ENCODE peak calls at places on chromosomes 1 and 21, in five cellular contexts. One of them, this sample, is unnamed.

GRCh38 chr1:93411000-93411399 is 36.9 kb upstream of the FNBP1L start:
- DNase-seq in left ventricle myocardium inferior: no peak
- DNase-seq in K562: no peak
- DNase-seq in B cell: no peak
- DNase-seq in Calu3: no peak
- DNase-seq in this sample: no peak

GRCh38 chr21:36077758-36078157 is 7.9 kb downstream of the CBR1 start:
- DNase-seq in left ventricle myocardium inferior: no peak
- DNase-seq in K562: no peak
- DNase-seq in B cell: no peak
- DNase-seq in Calu3: no peak
- DNase-seq in this sample: no peak

GRCh38 chr1:50450861-50451653 is 27.8 kb upstream of the DMRTA2 start:
- DNase-seq in left ventricle myocardium inferior: no peak
- DNase-seq in K562: no peak
- DNase-seq in B cell: no peak
- DNase-seq in Calu3: no peak
- DNase-seq in this sample: no peak

GRCh38 chr1:219442575-219442974 is 170.3 kb downstream of the ZC3H11B start:
- DNase-seq in left ventricle myocardium inferior: no peak
- DNase-seq in K562: no peak
- DNase-seq in B cell: no peak
- DNase-seq in Calu3: no peak
- DNase-seq in this sample: no peak

GRCh38 chr1:40130892-40131291 is 30.3 kb upstream of the RLF start:
- DNase-seq in left ventricle myocardium inferior: no peak
- DNase-seq in K562: no peak
- DNase-seq in B cell: no peak
- DNase-seq in Calu3: no peak
- DNase-seq in this sample: no peak

GRCh38 chr1:200409203-200409760 is 554 bp downstream of the ZNF281 start:
- DNase-seq in left ventricle myocardium inferior: peak
- DNase-seq in K562: peak
- DNase-seq in B cell: peak
- DNase-seq in Calu3: no peak
- DNase-seq in this sample: peak

GRCh38 chr1:119771016-119771415 is 2.3 kb upstream of the HMGCS2 start:
- DNase-seq in left ventricle myocardium inferior: peak
- DNase-seq in K562: no peak
- DNase-seq in B cell: no peak
- DNase-seq in Calu3: no peak
- DNase-seq in this sample: no peak

GRCh38 chr21:26845066-26845749 is at the start of gene ADAMTS1:
- DNase-seq in left ventricle myocardium inferior: peak
- DNase-seq in K562: no peak
- DNase-seq in B cell: no peak
- DNase-seq in Calu3: peak
- DNase-seq in this sample: peak

GRCh38 chr21:19566975-19567374 is 1163.4 kb upstream of the TMPRSS15 start:
- DNase-seq in left ventricle myocardium inferior: no peak
- DNase-seq in K562: no peak
- DNase-seq in B cell: no peak
- DNase-seq in Calu3: no peak
- DNase-seq in this sample: no peak

GRCh38 chr1:172357753-172358152 is 62.7 kb upstream of the C1orf105 start:
- DNase-seq in left ventricle myocardium inferior: no peak
- DNase-seq in K562: no peak
- DNase-seq in B cell: no peak
- DNase-seq in Calu3: no peak
- DNase-seq in this sample: no peak

GRCh38 chr1:5813480-5813879 is 178.7 kb downstream of the NPHP4 start:
- DNase-seq in left ventricle myocardium inferior: no peak
- DNase-seq in K562: no peak
- DNase-seq in B cell: no peak
- DNase-seq in Calu3: no peak
- DNase-seq in this sample: no peak

GRCh38 chr1:153775432-153776311 is 465 bp downstream of the SLC27A3 start:
- DNase-seq in left ventricle myocardium inferior: peak
- DNase-seq in K562: peak
- DNase-seq in B cell: peak
- DNase-seq in Calu3: peak
- DNase-seq in this sample: peak

GRCh38 chr1:221692643-221693042 is 49.2 kb downstream of the DUSP10 start:
- DNase-seq in left ventricle myocardium inferior: no peak
- DNase-seq in K562: no peak
- DNase-seq in B cell: no peak
- DNase-seq in Calu3: no peak
- DNase-seq in this sample: no peak

GRCh38 chr1:71787699-71788098 is 494.6 kb downstream of the NEGR1 start:
- DNase-seq in left ventricle myocardium inferior: no peak
- DNase-seq in K562: no peak
- DNase-seq in B cell: no peak
- DNase-seq in Calu3: no peak
- DNase-seq in this sample: no peak

GRCh38 chr21:33824156-33824941 is 91.3 kb downstream of the ATP5PO start:
- DNase-seq in left ventricle myocardium inferior: no peak
- DNase-seq in K562: no peak
- DNase-seq in B cell: no peak
- DNase-seq in Calu3: no peak
- DNase-seq in this sample: no peak

GRCh38 chr1:27816921-27817630 is 13.5 kb upstream of the PPP1R8 start:
- DNase-seq in left ventricle myocardium inferior: no peak
- DNase-seq in K562: no peak
- DNase-seq in B cell: no peak
- DNase-seq in Calu3: no peak
- DNase-seq in this sample: no peak

GRCh38 chr1:4517559-4517958 is 136.8 kb upstream of the AJAP1 start:
- DNase-seq in left ventricle myocardium inferior: no peak
- DNase-seq in K562: no peak
- DNase-seq in B cell: no peak
- DNase-seq in Calu3: no peak
- DNase-seq in this sample: no peak

GRCh38 chr1:225371366-225371765 is 56.5 kb downstream of the LBR start:
- DNase-seq in left ventricle myocardium inferior: no peak
- DNase-seq in K562: no peak
- DNase-seq in B cell: no peak
- DNase-seq in Calu3: no peak
- DNase-seq in this sample: no peak

GRCh38 chr1:9676815-9677393 is 25.4 kb downstream of the PIK3CD start:
- DNase-seq in left ventricle myocardium inferior: no peak
- DNase-seq in K562: peak
- DNase-seq in B cell: no peak
- DNase-seq in Calu3: no peak
- DNase-seq in this sample: no peak

GRCh38 chr1:2256430-2257244 is 28.5 kb downstream of the SKI start:
- DNase-seq in left ventricle myocardium inferior: no peak
- DNase-seq in K562: no peak
- DNase-seq in B cell: no peak
- DNase-seq in Calu3: no peak
- DNase-seq in this sample: no peak

GRCh38 chr1:21933397-21934248 is 3.5 kb downstream of the HSPG2 start:
- DNase-seq in left ventricle myocardium inferior: peak
- DNase-seq in K562: no peak
- DNase-seq in B cell: no peak
- DNase-seq in Calu3: peak
- DNase-seq in this sample: no peak

GRCh38 chr1:58583496-58583895 is 6.4 kb upstream of the TACSTD2 start:
- DNase-seq in left ventricle myocardium inferior: no peak
- DNase-seq in K562: no peak
- DNase-seq in B cell: no peak
- DNase-seq in Calu3: no peak
- DNase-seq in this sample: no peak

GRCh38 chr1:165420655-165421054 is 24.3 kb downstream of the RXRG start:
- DNase-seq in left ventricle myocardium inferior: no peak
- DNase-seq in K562: no peak
- DNase-seq in B cell: no peak
- DNase-seq in Calu3: no peak
- DNase-seq in this sample: no peak

GRCh38 chr1:172990598-172991215 is 60.0 kb downstream of the TNFSF18 start:
- DNase-seq in left ventricle myocardium inferior: no peak
- DNase-seq in K562: no peak
- DNase-seq in B cell: no peak
- DNase-seq in Calu3: no peak
- DNase-seq in this sample: no peak

GRCh38 chr1:199297174-199297573 is 658.3 kb downstream of the PTPRC start:
- DNase-seq in left ventricle myocardium inferior: no peak
- DNase-seq in K562: no peak
- DNase-seq in B cell: no peak
- DNase-seq in Calu3: no peak
- DNase-seq in this sample: no peak

GRCh38 chr1:150268342-150268705 is 492 bp downstream of the APH1A start:
- DNase-seq in left ventricle myocardium inferior: no peak
- DNase-seq in K562: peak
- DNase-seq in B cell: peak
- DNase-seq in Calu3: peak
- DNase-seq in this sample: no peak

GRCh38 chr1:46539968-46540367 is 11.5 kb downstream of the KNCN start:
- DNase-seq in left ventricle myocardium inferior: no peak
- DNase-seq in K562: no peak
- DNase-seq in B cell: no peak
- DNase-seq in Calu3: no peak
- DNase-seq in this sample: no peak

GRCh38 chr1:34262454-34262853 is 85.7 kb downstream of the C1orf94 start:
- DNase-seq in left ventricle myocardium inferior: no peak
- DNase-seq in K562: no peak
- DNase-seq in B cell: no peak
- DNase-seq in Calu3: no peak
- DNase-seq in this sample: no peak

GRCh38 chr1:154006136-154006535 is 15.6 kb downstream of the RPS27 start:
- DNase-seq in left ventricle myocardium inferior: no peak
- DNase-seq in K562: no peak
- DNase-seq in B cell: no peak
- DNase-seq in Calu3: no peak
- DNase-seq in this sample: no peak

GRCh38 chr1:212293579-212293978 is 8.4 kb downstream of the PPP2R5A start:
- DNase-seq in left ventricle myocardium inferior: no peak
- DNase-seq in K562: no peak
- DNase-seq in B cell: no peak
- DNase-seq in Calu3: no peak
- DNase-seq in this sample: no peak

GRCh38 chr1:31745071-31745897 is 18.9 kb downstream of the ADGRB2 start:
- DNase-seq in left ventricle myocardium inferior: peak
- DNase-seq in K562: peak
- DNase-seq in B cell: no peak
- DNase-seq in Calu3: peak
- DNase-seq in this sample: peak

GRCh38 chr1:225508538-225509375 is 80.9 kb upstream of the LBR start:
- DNase-seq in left ventricle myocardium inferior: no peak
- DNase-seq in K562: no peak
- DNase-seq in B cell: no peak
- DNase-seq in Calu3: peak
- DNase-seq in this sample: no peak

GRCh38 chr1:174040387-174040786 is 18.2 kb upstream of the RC3H1 start:
- DNase-seq in left ventricle myocardium inferior: no peak
- DNase-seq in K562: no peak
- DNase-seq in B cell: no peak
- DNase-seq in Calu3: peak
- DNase-seq in this sample: no peak

GRCh38 chr1:224084867-224085266 is 29.0 kb upstream of the FBXO28 start:
- DNase-seq in left ventricle myocardium inferior: no peak
- DNase-seq in K562: no peak
- DNase-seq in B cell: no peak
- DNase-seq in Calu3: no peak
- DNase-seq in this sample: no peak

GRCh38 chr1:209445576-209445975 is 137.9 kb upstream of the CAMK1G start:
- DNase-seq in left ventricle myocardium inferior: no peak
- DNase-seq in K562: no peak
- DNase-seq in B cell: no peak
- DNase-seq in Calu3: no peak
- DNase-seq in this sample: no peak

GRCh38 chr1:198196630-198197029 is 39.8 kb downstream of the NEK7 start:
- DNase-seq in left ventricle myocardium inferior: no peak
- DNase-seq in K562: no peak
- DNase-seq in B cell: no peak
- DNase-seq in Calu3: no peak
- DNase-seq in this sample: no peak

GRCh38 chr1:151606384-151606783 is 5.5 kb upstream of the SNX27 start:
- DNase-seq in left ventricle myocardium inferior: no peak
- DNase-seq in K562: no peak
- DNase-seq in B cell: no peak
- DNase-seq in Calu3: peak
- DNase-seq in this sample: no peak

GRCh38 chr1:205580140-205580922 is 51.5 kb downstream of the ELK4 start:
- DNase-seq in left ventricle myocardium inferior: no peak
- DNase-seq in K562: no peak
- DNase-seq in B cell: peak
- DNase-seq in Calu3: no peak
- DNase-seq in this sample: peak

GRCh38 chr1:7899741-7900140 is 40.9 kb downstream of the TNFRSF9 start:
- DNase-seq in left ventricle myocardium inferior: no peak
- DNase-seq in K562: no peak
- DNase-seq in B cell: no peak
- DNase-seq in Calu3: no peak
- DNase-seq in this sample: no peak

GRCh38 chr1:22452401-22452963 is 831 bp downstream of the ZBTB40 start:
- DNase-seq in left ventricle myocardium inferior: peak
- DNase-seq in K562: no peak
- DNase-seq in B cell: peak
- DNase-seq in Calu3: no peak
- DNase-seq in this sample: no peak

This sample was measured in aorta.